ENCODE peak calls at places on chromosomes 6 and 20, in six cellular contexts. One of them, this sample, is unnamed.

GRCh38 chr6:14584450-14584849 is 466.9 kb downstream of the CD83 start:
- DNase-seq in right cardiac atrium: no peak
- DNase-seq in pancreas: no peak
- DNase-seq in OCI-LY7: no peak
- DNase-seq in tibial nerve: no peak
- DNase-seq in psoas muscle: no peak
- DNase-seq in this sample: no peak

GRCh38 chr20:18802012-18802634 is 11.5 kb upstream of the SCP2D1 start:
- DNase-seq in right cardiac atrium: no peak
- DNase-seq in pancreas: no peak
- DNase-seq in OCI-LY7: peak; percentile 36
- DNase-seq in tibial nerve: no peak
- DNase-seq in psoas muscle: no peak
- DNase-seq in this sample: no peak

GRCh38 chr6:136137008-136137689 is 113.0 kb downstream of the MTFR2 start:
- DNase-seq in right cardiac atrium: no peak
- DNase-seq in pancreas: no peak
- DNase-seq in OCI-LY7: no peak
- DNase-seq in tibial nerve: no peak
- DNase-seq in psoas muscle: no peak
- DNase-seq in this sample: no peak

GRCh38 chr6:53483423-53484353 is 61.2 kb downstream of the GCLC start:
- DNase-seq in right cardiac atrium: peak; percentile 83
- DNase-seq in pancreas: no peak
- DNase-seq in OCI-LY7: peak; percentile 7
- DNase-seq in tibial nerve: peak; percentile 29
- DNase-seq in psoas muscle: peak; percentile 34
- DNase-seq in this sample: no peak

GRCh38 chr6:132666118-132666517 is 7.1 kb upstream of the TAAR1 start:
- DNase-seq in right cardiac atrium: no peak
- DNase-seq in pancreas: no peak
- DNase-seq in OCI-LY7: no peak
- DNase-seq in tibial nerve: no peak
- DNase-seq in psoas muscle: no peak
- DNase-seq in this sample: no peak

GRCh38 chr6:46410330-46410953 is 80.8 kb downstream of the RCAN2 start:
- DNase-seq in right cardiac atrium: no peak
- DNase-seq in pancreas: peak; percentile 36
- DNase-seq in OCI-LY7: peak; percentile 63
- DNase-seq in tibial nerve: peak; percentile 47
- DNase-seq in psoas muscle: no peak
- DNase-seq in this sample: no peak

GRCh38 chr6:75402296-75402695 is 91.3 kb downstream of the FILIP1 start:
- DNase-seq in right cardiac atrium: no peak
- DNase-seq in pancreas: no peak
- DNase-seq in OCI-LY7: no peak
- DNase-seq in tibial nerve: no peak
- DNase-seq in psoas muscle: peak; percentile 32
- DNase-seq in this sample: no peak

GRCh38 chr6:29564875-29565274 is 5.3 kb upstream of the UBD start:
- DNase-seq in right cardiac atrium: no peak
- DNase-seq in pancreas: no peak
- DNase-seq in OCI-LY7: no peak
- DNase-seq in tibial nerve: no peak
- DNase-seq in psoas muscle: no peak
- DNase-seq in this sample: no peak

GRCh38 chr20:19757487-19757972 is 528 bp upstream of the RIN2 start:
- DNase-seq in right cardiac atrium: peak; percentile 96
- DNase-seq in pancreas: peak; percentile 77
- DNase-seq in OCI-LY7: no peak
- DNase-seq in tibial nerve: peak; percentile 70
- DNase-seq in psoas muscle: peak; percentile 88
- DNase-seq in this sample: peak; percentile 77

GRCh38 chr6:87975561-87975960 is 72.1 kb upstream of the SPACA1 start:
- DNase-seq in right cardiac atrium: no peak
- DNase-seq in pancreas: no peak
- DNase-seq in OCI-LY7: no peak
- DNase-seq in tibial nerve: no peak
- DNase-seq in psoas muscle: no peak
- DNase-seq in this sample: no peak

GRCh38 chr6:105458552-105458951 is 55.7 kb upstream of the PREP start:
- DNase-seq in right cardiac atrium: no peak
- DNase-seq in pancreas: no peak
- DNase-seq in OCI-LY7: no peak
- DNase-seq in tibial nerve: no peak
- DNase-seq in psoas muscle: no peak
- DNase-seq in this sample: no peak

GRCh38 chr20:381581-382290 is 1.2 kb downstream of the TRIB3 start:
- DNase-seq in right cardiac atrium: peak; percentile 88
- DNase-seq in pancreas: peak; percentile 86
- DNase-seq in OCI-LY7: peak; percentile 92
- DNase-seq in tibial nerve: peak; percentile 32
- DNase-seq in psoas muscle: peak; percentile 71
- DNase-seq in this sample: peak; percentile 83

GRCh38 chr6:6788394-6789020 is 200.0 kb downstream of the LY86 start:
- DNase-seq in right cardiac atrium: no peak
- DNase-seq in pancreas: no peak
- DNase-seq in OCI-LY7: peak; percentile 12
- DNase-seq in tibial nerve: no peak
- DNase-seq in psoas muscle: no peak
- DNase-seq in this sample: no peak

GRCh38 chr6:22877946-22878705 is 308.8 kb downstream of the HDGFL1 start:
- DNase-seq in right cardiac atrium: no peak
- DNase-seq in pancreas: no peak
- DNase-seq in OCI-LY7: no peak
- DNase-seq in tibial nerve: no peak
- DNase-seq in psoas muscle: no peak
- DNase-seq in this sample: no peak

GRCh38 chr20:4141616-4142240 is 126.4 kb upstream of the RNF24 start:
- DNase-seq in right cardiac atrium: no peak
- DNase-seq in pancreas: no peak
- DNase-seq in OCI-LY7: no peak
- DNase-seq in tibial nerve: no peak
- DNase-seq in psoas muscle: no peak
- DNase-seq in this sample: no peak

GRCh38 chr6:7697820-7698623 is 27.9 kb upstream of the BMP6 start:
- DNase-seq in right cardiac atrium: no peak
- DNase-seq in pancreas: no peak
- DNase-seq in OCI-LY7: no peak
- DNase-seq in tibial nerve: peak; percentile 39
- DNase-seq in psoas muscle: no peak
- DNase-seq in this sample: peak; percentile 59

GRCh38 chr6:63543982-63544381 is 28.3 kb upstream of the LOC128125822 start:
- DNase-seq in right cardiac atrium: no peak
- DNase-seq in pancreas: no peak
- DNase-seq in OCI-LY7: no peak
- DNase-seq in tibial nerve: no peak
- DNase-seq in psoas muscle: no peak
- DNase-seq in this sample: no peak

GRCh38 chr6:158405933-158406332 is 93.7 kb downstream of the TULP4 start:
- DNase-seq in right cardiac atrium: no peak
- DNase-seq in pancreas: no peak
- DNase-seq in OCI-LY7: peak; percentile 8
- DNase-seq in tibial nerve: no peak
- DNase-seq in psoas muscle: no peak
- DNase-seq in this sample: no peak

GRCh38 chr6:105499928-105500327 is 97.0 kb upstream of the PREP start:
- DNase-seq in right cardiac atrium: no peak
- DNase-seq in pancreas: no peak
- DNase-seq in OCI-LY7: no peak
- DNase-seq in tibial nerve: no peak
- DNase-seq in psoas muscle: no peak
- DNase-seq in this sample: no peak

GRCh38 chr6:18281564-18281963 is 17.2 kb upstream of the DEK start:
- DNase-seq in right cardiac atrium: no peak
- DNase-seq in pancreas: no peak
- DNase-seq in OCI-LY7: no peak
- DNase-seq in tibial nerve: no peak
- DNase-seq in psoas muscle: no peak
- DNase-seq in this sample: no peak

GRCh38 chr6:13372688-13373487 is 44.6 kb upstream of the TBC1D7 start:
- DNase-seq in right cardiac atrium: no peak
- DNase-seq in pancreas: no peak
- DNase-seq in OCI-LY7: no peak
- DNase-seq in tibial nerve: no peak
- DNase-seq in psoas muscle: no peak
- DNase-seq in this sample: no peak

GRCh38 chr6:13373919-13374318 is 45.6 kb upstream of the TBC1D7 start:
- DNase-seq in right cardiac atrium: no peak
- DNase-seq in pancreas: no peak
- DNase-seq in OCI-LY7: no peak
- DNase-seq in tibial nerve: no peak
- DNase-seq in psoas muscle: no peak
- DNase-seq in this sample: no peak

GRCh38 chr6:13373488-13373886 is 45.1 kb upstream of the TBC1D7 start:
- DNase-seq in right cardiac atrium: no peak
- DNase-seq in pancreas: no peak
- DNase-seq in OCI-LY7: no peak
- DNase-seq in tibial nerve: no peak
- DNase-seq in psoas muscle: no peak
- DNase-seq in this sample: no peak

GRCh38 chr6:13377054-13377758 is 48.9 kb upstream of the TBC1D7 start:
- DNase-seq in right cardiac atrium: no peak
- DNase-seq in pancreas: no peak
- DNase-seq in OCI-LY7: no peak
- DNase-seq in tibial nerve: no peak
- DNase-seq in psoas muscle: no peak
- DNase-seq in this sample: no peak

DNA sequence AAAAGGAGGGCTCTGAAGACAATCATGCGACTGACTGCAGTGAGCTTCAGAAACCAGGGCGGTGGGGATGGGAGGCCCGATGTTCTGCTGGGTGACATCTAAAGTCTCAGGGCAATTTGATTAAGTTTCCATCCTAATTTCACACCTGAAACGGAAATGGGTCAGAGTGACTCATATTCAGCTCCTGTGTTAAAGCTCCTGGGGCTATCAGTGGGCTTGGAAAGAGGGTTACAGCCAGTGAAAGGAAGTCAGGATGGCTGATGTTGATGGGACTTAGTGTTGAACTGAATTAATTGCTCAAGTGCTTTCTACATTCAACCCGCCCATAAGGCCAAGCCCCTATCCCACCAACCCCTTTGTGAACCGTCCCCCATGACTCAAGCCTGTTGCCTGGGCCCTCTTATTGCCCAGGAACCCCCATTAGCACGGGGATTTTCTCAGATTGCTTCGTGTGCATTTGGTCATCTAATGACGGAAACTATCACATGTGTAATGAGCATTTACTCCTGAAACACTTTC is 47.1 kb upstream of the TBC1D7 start:
- DNase-seq in right cardiac atrium: no peak
- DNase-seq in pancreas: no peak
- DNase-seq in OCI-LY7: peak; percentile 72
- DNase-seq in tibial nerve: no peak
- DNase-seq in psoas muscle: no peak
- DNase-seq in this sample: no peak
- H3K4me3 ChIP-seq in right cardiac atrium: no peak overlapping the region
- H3K4me3 ChIP-seq in pancreas: no peak overlapping the region
- H3K4me3 ChIP-seq in OCI-LY7: peak overlapping the region; percentile 13
- H3K4me3 ChIP-seq in tibial nerve: no peak overlapping the region
- H3K4me3 ChIP-seq in psoas muscle: no peak overlapping the region
- H3K4me3 ChIP-seq in this sample: no peak overlapping the region

DNA sequence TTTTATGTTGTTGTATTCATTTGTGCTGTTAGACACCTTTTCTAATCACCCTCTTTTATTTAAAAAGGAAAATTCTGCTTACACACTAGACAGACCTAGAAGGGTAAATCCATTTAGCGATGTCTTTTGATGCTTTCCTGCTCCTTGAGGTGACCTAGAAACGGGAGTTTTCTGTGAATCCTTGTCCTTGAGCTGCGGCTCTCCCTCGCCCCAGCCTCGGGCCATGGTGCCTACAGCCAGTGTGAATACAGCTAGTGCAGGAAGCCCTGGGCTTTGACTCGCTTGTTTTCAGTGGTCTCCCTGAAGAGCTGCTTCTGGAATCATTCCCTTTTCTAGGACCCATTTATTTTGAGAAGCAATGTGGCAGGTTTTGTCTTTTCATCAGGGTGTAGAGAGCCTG is 17.6 kb upstream of the ADRM1 start:
- DNase-seq in right cardiac atrium: peak; percentile 14
- DNase-seq in pancreas: no peak
- DNase-seq in OCI-LY7: no peak
- DNase-seq in tibial nerve: no peak
- DNase-seq in psoas muscle: no peak
- DNase-seq in this sample: no peak
- H3K27ac ChIP-seq in right cardiac atrium: peak overlapping the region; percentile 5
- H3K27ac ChIP-seq in pancreas: no peak overlapping the region
- H3K27ac ChIP-seq in OCI-LY7: no peak overlapping the region
- H3K27ac ChIP-seq in tibial nerve: no peak overlapping the region
- H3K27ac ChIP-seq in psoas muscle: peak overlapping the region; percentile 42
- H3K27ac ChIP-seq in this sample: no peak overlapping the region

GRCh38 chr20:15756001-15756400 is 817.2 kb downstream of the KIF16B start:
- DNase-seq in right cardiac atrium: no peak
- DNase-seq in pancreas: no peak
- DNase-seq in OCI-LY7: no peak
- DNase-seq in tibial nerve: no peak
- DNase-seq in psoas muscle: no peak
- DNase-seq in this sample: no peak
- H3K4me1 ChIP-seq in right cardiac atrium: no peaks in the 10 kb centered on the region
- H3K4me1 ChIP-seq in pancreas: no peaks in the 10 kb centered on the region
- H3K4me1 ChIP-seq in OCI-LY7: peaks cover 3% of the 10 kb centered on the region
- H3K4me1 ChIP-seq in tibial nerve: no peaks in the 10 kb centered on the region
- H3K4me1 ChIP-seq in psoas muscle: peaks cover 5% of the 10 kb centered on the region
- H3K4me1 ChIP-seq in this sample: peaks cover 2% of the 10 kb centered on the region

GRCh38 chr20:64049887-64050260 is 435 bp upstream of the SOX18 start:
- DNase-seq in right cardiac atrium: peak; percentile 76
- DNase-seq in pancreas: no peak
- DNase-seq in OCI-LY7: no peak
- DNase-seq in tibial nerve: no peak
- DNase-seq in psoas muscle: no peak
- DNase-seq in this sample: no peak

GRCh38 chr20:64049060-64049886 is at the start of gene SOX18:
- DNase-seq in right cardiac atrium: peak; percentile 88
- DNase-seq in pancreas: no peak
- DNase-seq in OCI-LY7: no peak
- DNase-seq in tibial nerve: no peak
- DNase-seq in psoas muscle: no peak
- DNase-seq in this sample: no peak

GRCh38 chr20:64047046-64047389 is 2.4 kb downstream of the SOX18 start:
- DNase-seq in right cardiac atrium: no peak
- DNase-seq in pancreas: no peak
- DNase-seq in OCI-LY7: no peak
- DNase-seq in tibial nerve: no peak
- DNase-seq in psoas muscle: no peak
- DNase-seq in this sample: no peak

GRCh38 chr20:64047968-64048401 is 1.5 kb downstream of the SOX18 start:
- DNase-seq in right cardiac atrium: no peak
- DNase-seq in pancreas: no peak
- DNase-seq in OCI-LY7: no peak
- DNase-seq in tibial nerve: no peak
- DNase-seq in psoas muscle: no peak
- DNase-seq in this sample: no peak

GRCh38 chr20:64048402-64049044 is 916 bp downstream of the SOX18 start:
- DNase-seq in right cardiac atrium: no peak
- DNase-seq in pancreas: no peak
- DNase-seq in OCI-LY7: no peak
- DNase-seq in tibial nerve: no peak
- DNase-seq in psoas muscle: no peak
- DNase-seq in this sample: no peak
- H3K4me3 ChIP-seq in right cardiac atrium: peak overlapping the region; percentile 53
- H3K4me3 ChIP-seq in pancreas: no peak overlapping the region
- H3K4me3 ChIP-seq in OCI-LY7: no peak overlapping the region
- H3K4me3 ChIP-seq in tibial nerve: no peak overlapping the region
- H3K4me3 ChIP-seq in psoas muscle: peak overlapping the region; percentile 57
- H3K4me3 ChIP-seq in this sample: peak overlapping the region; percentile 67